ENCODE peak calls at places on chromosomes 6 and 20, in seven cellular contexts. C is AG08395; B is fibroblast of mammary gland; S is posterior cingulate gyrus; R is mucosa of descending colon; Q is PC-3; G is CD8-positive, alpha-beta T cell. U is an unnamed sample.

GRCh38 chr6:52511163-52511562 is 65.7 kb downstream of the TRAM2 start:
- DNase-seq in C (no peak), Q (no peak), B (no peak), R (no peak), G (no peak), S (peak), U (no peak)

GRCh38 chr20:11311659-11312058 is 606.0 kb upstream of the BTBD3 start:
- DNase-seq in S (no peak), C (no peak), Q (no peak), G (no peak), R (no peak), B (peak), U (no peak)

GRCh38 chr20:48879609-48880008 is 41.9 kb upstream of the ARFGEF2 start:
- DNase-seq in R (no peak), Q (peak), C (no peak), G (no peak), S (no peak), B (no peak), U (no peak)

GRCh38 chr20:46984391-46984790 is 89.7 kb downstream of the EYA2 start:
- DNase-seq in C (no peak), G (no peak), B (peak), R (no peak), Q (peak), S (no peak), U (no peak)

GRCh38 chr6:1390805-1391511 is 1.6 kb downstream of the FOXF2 start:
- DNase-seq in G (no peak), Q (no peak), S (no peak), B (peak), C (peak), R (no peak), U (no peak)

GRCh38 chr6:66735106-66735890 is 1028.3 kb upstream of the EYS start:
- DNase-seq in G (no peak), Q (peak), C (no peak), B (no peak), R (no peak), S (no peak), U (no peak)

GRCh38 chr6:137868721-137869631 is 1.9 kb downstream of the TNFAIP3 start:
- DNase-seq in Q (peak), R (no peak), G (no peak), B (no peak), S (no peak), C (no peak), U (no peak)

GRCh38 chr6:66153247-66153646 is 446.2 kb upstream of the EYS start:
- DNase-seq in C (no peak), R (no peak), S (no peak), G (no peak), B (no peak), Q (no peak), U (no peak)

GRCh38 chr6:47631248-47632196 is 66.9 kb upstream of the ADGRF4 start:
- DNase-seq in C (peak), G (no peak), Q (peak), S (no peak), B (peak), R (no peak), U (no peak)

GRCh38 chr20:16609066-16609465 is 35.8 kb upstream of the KIF16B start:
- DNase-seq in S (no peak), G (no peak), Q (no peak), C (no peak), B (no peak), R (no peak), U (no peak)

GRCh38 chr6:111692327-111693164 is 86.9 kb upstream of the TRAF3IP2 start:
- DNase-seq in C (peak), G (no peak), B (no peak), S (peak), Q (no peak), R (peak), U (no peak)

U was measured in SW 1271.